ENCODE peak calls at places on chromosomes 12 and 14, in eight cellular contexts. O is IMR-90; K is upper lobe of right lung; F is tibial artery; T is ovary; V is GM23338; D is PC-3; Z is effector memory CD4-positive, alpha-beta T cell. U is an unnamed sample. For H3K27me3, the result is how much of the 10 kb centered on the place peaks cover.

GRCh38 chr14:61308198-61308597 is 13.2 kb upstream of the PRKCH start:
- DNase-seq in D (no peak), Z (no peak), F (no peak), K (no peak), O (no peak), T (no peak), V (no peak), U (no peak)

GRCh38 chr14:44215660-44216059 is 291.4 kb downstream of the FSCB start:
- DNase-seq in D (no peak), K (no peak), F (no peak), V (no peak), T (no peak), Z (no peak), O (no peak), U (no peak)

GRCh38 chr12:20234474-20234873 is 133.9 kb upstream of the PDE3A start:
- DNase-seq in O (no peak), T (no peak), K (no peak), F (no peak), Z (no peak), V (no peak), D (no peak), U (no peak)

GRCh38 chr12:124769881-124770512 is 93.7 kb downstream of the SCARB1 start:
- DNase-seq in D (no peak), Z (no peak), V (no peak), O (no peak), T (no peak), K (no peak), F (no peak), U (no peak)

GRCh38 chr14:42214981-42215491 is 608.4 kb downstream of the LRFN5 start:
- DNase-seq in D (peak), V (no peak), T (no peak), Z (no peak), F (no peak), O (peak), K (no peak), U (no peak)

GRCh38 chr14:68791078-68791983 is 1.5 kb downstream of the ZFP36L1 start:
- DNase-seq in K (no peak), T (no peak), F (no peak), D (peak), V (peak), O (no peak), Z (no peak), U (no peak)

GRCh38 chr14:52286659-52287649 is 19.5 kb downstream of the PTGDR start:
- DNase-seq in Z (no peak), D (no peak), K (no peak), F (no peak), T (no peak), V (no peak), O (peak), U (no peak)

GRCh38 chr14:87613856-87614255 is 379.1 kb downstream of the GALC start:
- DNase-seq in V (no peak), O (no peak), Z (no peak), F (no peak), K (no peak), T (no peak), D (peak), U (no peak)

GRCh38 chr12:713281-713875 is 39.0 kb upstream of the WNK1 start:
- DNase-seq in V (peak), F (no peak), O (no peak), K (no peak), D (no peak), Z (no peak), T (no peak), U (no peak)

GRCh38 chr14:64721391-64721791 is 17.2 kb downstream of the PLEKHG3 start:
- DNase-seq in D (no peak), K (no peak), O (peak), Z (no peak), F (peak), V (no peak), T (no peak), U (no peak)

GRCh38 chr12:4857472-4858291 is 52.0 kb upstream of the KCNA1 start:
- DNase-seq in T (peak), Z (peak), F (peak), D (peak), V (peak), O (peak), K (peak), U (peak)
- H3K4me3 ChIP-seq in T (peak), Z (no peak), F (no peak), D (peak), V (peak), O (no peak), K (no peak), U (peak)

GRCh38 chr14:69845787-69846186 is 33.4 kb upstream of the SMOC1 start:
- DNase-seq in F (no peak), V (no peak), T (no peak), K (no peak), O (peak), D (no peak), Z (no peak), U (no peak)
- H3K27me3 ChIP-seq in F (under half), V (under half), T (under half), K (under half), O (half or more), D (half or more), Z (under half), U (under half)

GRCh38 chr12:105493091-105493615 is 162.7 kb downstream of the C12orf75 start:
- DNase-seq in Z (no peak), V (no peak), K (no peak), D (no peak), F (no peak), O (no peak), T (no peak), U (no peak)
- H3K27ac ChIP-seq in Z (no peak), V (no peak), K (no peak), D (no peak), F (no peak), O (no peak), T (no peak), U (no peak)

DNA sequence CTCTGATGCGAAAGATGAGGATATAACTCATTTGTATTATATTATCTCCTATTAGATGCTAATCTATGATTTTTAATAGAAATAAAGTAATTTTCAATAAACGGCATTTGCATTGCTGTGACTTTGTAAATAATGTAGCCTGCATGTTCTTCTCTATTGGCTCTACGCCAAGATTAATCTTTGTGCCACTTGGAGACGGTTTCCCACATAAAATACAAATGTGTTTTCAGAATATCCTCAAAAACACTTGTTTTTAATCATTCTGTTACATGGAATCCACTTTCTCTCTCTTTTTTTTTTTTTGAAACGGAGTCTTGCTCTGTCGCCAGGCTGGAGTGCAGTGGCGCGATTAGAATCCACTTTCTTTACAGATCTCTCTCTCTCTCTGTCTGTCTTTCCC is 22.9 kb upstream of the SSPN start:
- DNase-seq in O (no peak), D (no peak), V (no peak), F (no peak), K (no peak), Z (no peak), T (no peak), U (no peak)
- H3K4me3 ChIP-seq in O (no peak), D (no peak), V (no peak), F (no peak), K (no peak), Z (no peak), T (no peak), U (no peak)

GRCh38 chr12:54193437-54193836 is 4.7 kb upstream of the SMUG1 start:
- DNase-seq in V (no peak), T (no peak), D (no peak), O (no peak), Z (no peak), F (no peak), K (no peak), U (no peak)
- H3K27me3 ChIP-seq in V (half or more), T (under half), D (under half), O (under half), Z (under half), F (under half), K (under half), U (under half)

DNA sequence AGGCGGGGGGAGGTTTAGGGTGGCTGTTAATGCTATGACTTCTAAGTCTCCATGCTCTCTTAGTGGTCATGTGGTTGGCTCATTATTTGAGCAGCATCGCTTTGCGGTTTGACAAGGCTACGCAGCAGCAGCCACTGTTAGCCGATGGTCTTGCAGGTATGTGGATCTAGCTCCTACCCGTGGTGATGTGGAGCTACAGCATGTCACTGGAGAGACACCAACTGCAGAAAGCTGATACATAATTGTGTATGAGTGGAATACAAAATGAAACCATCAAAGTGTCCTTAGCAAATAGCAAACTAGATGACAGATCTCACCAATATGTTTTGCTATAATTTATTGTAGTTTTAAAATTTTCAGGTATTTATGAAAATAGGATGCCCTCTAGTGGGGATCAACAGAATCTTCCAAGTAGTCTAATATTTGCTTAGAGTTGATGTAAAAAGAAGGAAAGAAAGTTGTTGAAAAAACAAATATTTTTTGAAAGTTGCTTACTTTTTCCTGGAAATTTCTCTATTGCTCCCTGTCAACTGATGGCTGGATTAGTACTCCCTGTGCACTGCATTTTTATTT is 94.9 kb downstream of the NAV3 start:
- DNase-seq in K (peak), Z (no peak), D (peak), V (peak), O (peak), F (peak), T (peak), U (no peak)
- H3K27ac ChIP-seq in K (no peak), Z (no peak), D (no peak), V (no peak), O (no peak), F (no peak), T (no peak), U (no peak)

GRCh38 chr12:94614288-94614721 is 36.1 kb downstream of the TMCC3 start:
- DNase-seq in Z (no peak), D (peak), T (no peak), V (peak), O (no peak), K (no peak), F (no peak), U (no peak)

GRCh38 chr12:94618995-94619695 is 31.2 kb downstream of the TMCC3 start:
- DNase-seq in K (no peak), V (no peak), O (peak), Z (no peak), F (no peak), D (peak), T (no peak), U (no peak)

GRCh38 chr12:94615284-94616216 is 34.8 kb downstream of the TMCC3 start:
- DNase-seq in F (no peak), Z (no peak), K (no peak), T (no peak), V (no peak), D (peak), O (peak), U (no peak)

GRCh38 chr12:94617101-94617500 is 33.3 kb downstream of the TMCC3 start:
- DNase-seq in V (no peak), D (no peak), K (no peak), T (no peak), O (no peak), F (no peak), Z (no peak), U (no peak)

GRCh38 chr12:94616217-94616729 is 34.1 kb downstream of the TMCC3 start:
- DNase-seq in K (no peak), D (peak), Z (no peak), O (no peak), V (peak), F (no peak), T (no peak), U (no peak)
- H3K4me3 ChIP-seq in K (no peak), D (peak), Z (no peak), O (no peak), V (no peak), F (no peak), T (no peak), U (no peak)

U was measured in CD4-positive, CD25-positive, alpha-beta regulatory T cell.